ENCODE peak calls at places on chromosomes 5 and 9, in eight cellular contexts. One of them, this sample, is unnamed.

GRCh38 chr5:11026543-11026942 is 265.5 kb upstream of the DAP start:
- DNase-seq in stimulated activated CD8-positive, alpha-beta memory T cell treated with anti-CD3 and anti-CD28 coated beads, Interleukin-7, amount 100 ng/mL, for 4 hours: no peak
- DNase-seq in stimulated activated CD4-positive, alpha-beta T cell treated with anti-CD3 and anti-CD28 coated beads, Interleukin-2, amount 100 ng/mL, for 48 hours: no peak
- DNase-seq in activated CD8-positive, alpha-beta T cell treated with anti-CD3 and anti-CD28 coated beads for 36 hours: no peak
- DNase-seq in amniotic stem cell: no peak
- DNase-seq in HFFc6: no peak
- DNase-seq in NCI-H2171 treated with DMSO at 0.1 percent for 48 hours: no peak
- DNase-seq in A673: no peak
- DNase-seq in this sample: no peak

GRCh38 chr5:142013734-142014495 is 1.1 kb upstream of the GNPDA1 start:
- DNase-seq in stimulated activated CD8-positive, alpha-beta memory T cell treated with anti-CD3 and anti-CD28 coated beads, Interleukin-7, amount 100 ng/mL, for 4 hours: no peak
- DNase-seq in stimulated activated CD4-positive, alpha-beta T cell treated with anti-CD3 and anti-CD28 coated beads, Interleukin-2, amount 100 ng/mL, for 48 hours: no peak
- DNase-seq in activated CD8-positive, alpha-beta T cell treated with anti-CD3 and anti-CD28 coated beads for 36 hours: peak
- DNase-seq in amniotic stem cell: no peak
- DNase-seq in HFFc6: peak
- DNase-seq in NCI-H2171 treated with DMSO at 0.1 percent for 48 hours: no peak
- DNase-seq in A673: no peak
- DNase-seq in this sample: no peak

GRCh38 chr5:115490601-115491000 is 54.0 kb downstream of the FEM1C start:
- DNase-seq in stimulated activated CD8-positive, alpha-beta memory T cell treated with anti-CD3 and anti-CD28 coated beads, Interleukin-7, amount 100 ng/mL, for 4 hours: no peak
- DNase-seq in stimulated activated CD4-positive, alpha-beta T cell treated with anti-CD3 and anti-CD28 coated beads, Interleukin-2, amount 100 ng/mL, for 48 hours: no peak
- DNase-seq in activated CD8-positive, alpha-beta T cell treated with anti-CD3 and anti-CD28 coated beads for 36 hours: peak
- DNase-seq in amniotic stem cell: no peak
- DNase-seq in HFFc6: no peak
- DNase-seq in NCI-H2171 treated with DMSO at 0.1 percent for 48 hours: no peak
- DNase-seq in A673: no peak
- DNase-seq in this sample: no peak

GRCh38 chr9:130549093-130549735 is 30.2 kb upstream of the FUBP3 start:
- DNase-seq in stimulated activated CD8-positive, alpha-beta memory T cell treated with anti-CD3 and anti-CD28 coated beads, Interleukin-7, amount 100 ng/mL, for 4 hours: no peak
- DNase-seq in stimulated activated CD4-positive, alpha-beta T cell treated with anti-CD3 and anti-CD28 coated beads, Interleukin-2, amount 100 ng/mL, for 48 hours: no peak
- DNase-seq in activated CD8-positive, alpha-beta T cell treated with anti-CD3 and anti-CD28 coated beads for 36 hours: no peak
- DNase-seq in amniotic stem cell: no peak
- DNase-seq in HFFc6: no peak
- DNase-seq in NCI-H2171 treated with DMSO at 0.1 percent for 48 hours: peak
- DNase-seq in A673: peak
- DNase-seq in this sample: no peak

GRCh38 chr5:115168829-115169391 is 798 bp downstream of the TRIM36 start:
- DNase-seq in stimulated activated CD8-positive, alpha-beta memory T cell treated with anti-CD3 and anti-CD28 coated beads, Interleukin-7, amount 100 ng/mL, for 4 hours: no peak
- DNase-seq in stimulated activated CD4-positive, alpha-beta T cell treated with anti-CD3 and anti-CD28 coated beads, Interleukin-2, amount 100 ng/mL, for 48 hours: no peak
- DNase-seq in activated CD8-positive, alpha-beta T cell treated with anti-CD3 and anti-CD28 coated beads for 36 hours: no peak
- DNase-seq in amniotic stem cell: no peak
- DNase-seq in HFFc6: no peak
- DNase-seq in NCI-H2171 treated with DMSO at 0.1 percent for 48 hours: peak
- DNase-seq in A673: peak
- DNase-seq in this sample: no peak

GRCh38 chr5:177434942-177435738 is 8.7 kb downstream of the GRK6 start:
- DNase-seq in stimulated activated CD8-positive, alpha-beta memory T cell treated with anti-CD3 and anti-CD28 coated beads, Interleukin-7, amount 100 ng/mL, for 4 hours: no peak
- DNase-seq in stimulated activated CD4-positive, alpha-beta T cell treated with anti-CD3 and anti-CD28 coated beads, Interleukin-2, amount 100 ng/mL, for 48 hours: no peak
- DNase-seq in activated CD8-positive, alpha-beta T cell treated with anti-CD3 and anti-CD28 coated beads for 36 hours: no peak
- DNase-seq in amniotic stem cell: no peak
- DNase-seq in HFFc6: no peak
- DNase-seq in NCI-H2171 treated with DMSO at 0.1 percent for 48 hours: no peak
- DNase-seq in A673: no peak
- DNase-seq in this sample: no peak

GRCh38 chr5:164277720-164278119 is 772.3 kb downstream of the MAT2B start:
- DNase-seq in stimulated activated CD8-positive, alpha-beta memory T cell treated with anti-CD3 and anti-CD28 coated beads, Interleukin-7, amount 100 ng/mL, for 4 hours: no peak
- DNase-seq in stimulated activated CD4-positive, alpha-beta T cell treated with anti-CD3 and anti-CD28 coated beads, Interleukin-2, amount 100 ng/mL, for 48 hours: no peak
- DNase-seq in activated CD8-positive, alpha-beta T cell treated with anti-CD3 and anti-CD28 coated beads for 36 hours: no peak
- DNase-seq in amniotic stem cell: no peak
- DNase-seq in HFFc6: no peak
- DNase-seq in NCI-H2171 treated with DMSO at 0.1 percent for 48 hours: no peak
- DNase-seq in A673: no peak
- DNase-seq in this sample: peak

GRCh38 chr5:35902032-35902681 is 36.3 kb downstream of the CAPSL start:
- DNase-seq in stimulated activated CD8-positive, alpha-beta memory T cell treated with anti-CD3 and anti-CD28 coated beads, Interleukin-7, amount 100 ng/mL, for 4 hours: no peak
- DNase-seq in stimulated activated CD4-positive, alpha-beta T cell treated with anti-CD3 and anti-CD28 coated beads, Interleukin-2, amount 100 ng/mL, for 48 hours: no peak
- DNase-seq in activated CD8-positive, alpha-beta T cell treated with anti-CD3 and anti-CD28 coated beads for 36 hours: peak
- DNase-seq in amniotic stem cell: no peak
- DNase-seq in HFFc6: peak
- DNase-seq in NCI-H2171 treated with DMSO at 0.1 percent for 48 hours: peak
- DNase-seq in A673: no peak
- DNase-seq in this sample: no peak

GRCh38 chr5:60586307-60586901 is 113.6 kb downstream of the DEPDC1B start:
- DNase-seq in stimulated activated CD8-positive, alpha-beta memory T cell treated with anti-CD3 and anti-CD28 coated beads, Interleukin-7, amount 100 ng/mL, for 4 hours: no peak
- DNase-seq in stimulated activated CD4-positive, alpha-beta T cell treated with anti-CD3 and anti-CD28 coated beads, Interleukin-2, amount 100 ng/mL, for 48 hours: no peak
- DNase-seq in activated CD8-positive, alpha-beta T cell treated with anti-CD3 and anti-CD28 coated beads for 36 hours: no peak
- DNase-seq in amniotic stem cell: no peak
- DNase-seq in HFFc6: no peak
- DNase-seq in NCI-H2171 treated with DMSO at 0.1 percent for 48 hours: no peak
- DNase-seq in A673: peak
- DNase-seq in this sample: no peak

GRCh38 chr5:27810458-27810857 is 772.1 kb upstream of the CDH9 start:
- DNase-seq in stimulated activated CD8-positive, alpha-beta memory T cell treated with anti-CD3 and anti-CD28 coated beads, Interleukin-7, amount 100 ng/mL, for 4 hours: no peak
- DNase-seq in stimulated activated CD4-positive, alpha-beta T cell treated with anti-CD3 and anti-CD28 coated beads, Interleukin-2, amount 100 ng/mL, for 48 hours: no peak
- DNase-seq in activated CD8-positive, alpha-beta T cell treated with anti-CD3 and anti-CD28 coated beads for 36 hours: no peak
- DNase-seq in amniotic stem cell: no peak
- DNase-seq in HFFc6: no peak
- DNase-seq in NCI-H2171 treated with DMSO at 0.1 percent for 48 hours: no peak
- DNase-seq in A673: peak
- DNase-seq in this sample: peak

GRCh38 chr9:35918780-35919179 is 9.5 kb downstream of the SPAAR start:
- DNase-seq in stimulated activated CD8-positive, alpha-beta memory T cell treated with anti-CD3 and anti-CD28 coated beads, Interleukin-7, amount 100 ng/mL, for 4 hours: no peak
- DNase-seq in stimulated activated CD4-positive, alpha-beta T cell treated with anti-CD3 and anti-CD28 coated beads, Interleukin-2, amount 100 ng/mL, for 48 hours: no peak
- DNase-seq in activated CD8-positive, alpha-beta T cell treated with anti-CD3 and anti-CD28 coated beads for 36 hours: no peak
- DNase-seq in amniotic stem cell: no peak
- DNase-seq in HFFc6: no peak
- DNase-seq in NCI-H2171 treated with DMSO at 0.1 percent for 48 hours: no peak
- DNase-seq in A673: no peak
- DNase-seq in this sample: no peak

GRCh38 chr9:81737871-81738507 is 48.6 kb upstream of the TLE1 start:
- DNase-seq in stimulated activated CD8-positive, alpha-beta memory T cell treated with anti-CD3 and anti-CD28 coated beads, Interleukin-7, amount 100 ng/mL, for 4 hours: no peak
- DNase-seq in stimulated activated CD4-positive, alpha-beta T cell treated with anti-CD3 and anti-CD28 coated beads, Interleukin-2, amount 100 ng/mL, for 48 hours: no peak
- DNase-seq in activated CD8-positive, alpha-beta T cell treated with anti-CD3 and anti-CD28 coated beads for 36 hours: no peak
- DNase-seq in amniotic stem cell: peak
- DNase-seq in HFFc6: peak
- DNase-seq in NCI-H2171 treated with DMSO at 0.1 percent for 48 hours: no peak
- DNase-seq in A673: no peak
- DNase-seq in this sample: peak